ENCODE peak calls at places on chromosomes 6 and 20, in five cellular contexts. B is fibroblast of lung, C is neural progenitor cell, R is mesenchymal stem cell, K is Karpas-422. X is an unnamed sample.
A peak's percentile ranks its signal among the peaks of the same experiment; 100 is the strongest.

GRCh38 chr6:150788135-150788534 is 77.4 kb upstream of the MTHFD1L start:
- DNase-seq in B (peak; percentile 40), K (no peak), R (no peak), C (no peak), X (no peak)

GRCh38 chr6:70593118-70593486 is 26.4 kb downstream of the SDHAF4 start:
- DNase-seq in K (no peak), C (no peak), R (no peak), B (no peak), X (no peak)

GRCh38 chr6:19535351-19535750 is 301.8 kb upstream of the ID4 start:
- DNase-seq in C (no peak), K (no peak), B (no peak), R (no peak), X (no peak)

GRCh38 chr6:88760091-88760490 is 203.3 kb downstream of the RNGTT start:
- DNase-seq in B (no peak), K (no peak), C (no peak), R (no peak), X (no peak)

GRCh38 chr6:20180935-20181334 is 31.3 kb downstream of the MBOAT1 start:
- DNase-seq in R (no peak), B (no peak), C (no peak), K (no peak), X (no peak)

GRCh38 chr20:41365785-41366545 is 653 bp downstream of the EMILIN3 start:
- DNase-seq in B (no peak), C (peak; percentile 62), K (no peak), R (no peak), X (no peak)

GRCh38 chr6:72760130-72760793 is 138.4 kb downstream of the KCNQ5 start:
- DNase-seq in K (no peak), B (peak; percentile 14), C (no peak), R (no peak), X (no peak)

GRCh38 chr6:4693566-4693965 is 82.6 kb upstream of the CDYL start:
- DNase-seq in C (no peak), K (no peak), B (no peak), R (no peak), X (no peak)

GRCh38 chr6:52263709-52264320 is 19.5 kb upstream of the IL17F start:
- DNase-seq in K (peak; percentile 81), R (peak; percentile 60), C (peak; percentile 63), B (peak; percentile 74), X (peak; percentile 76)

GRCh38 chr6:140833396-140833795 is 1299.3 kb upstream of the GJE1 start:
- DNase-seq in C (no peak), K (no peak), B (no peak), R (no peak), X (no peak)

GRCh38 chr6:44650947-44651346 is 263.4 kb downstream of the CDC5L start:
- DNase-seq in R (peak; percentile 30), C (no peak), B (no peak), K (no peak), X (no peak)

GRCh38 chr6:2416128-2416712 is 170.8 kb upstream of the GMDS start:
- DNase-seq in R (no peak), C (no peak), B (no peak), K (no peak), X (no peak)

GRCh38 chr6:16236009-16236501 is 2.3 kb upstream of the GMPR start:
- DNase-seq in R (no peak), B (no peak), C (no peak), K (no peak), X (no peak)

GRCh38 chr6:16237242-16237641 is 1.1 kb upstream of the GMPR start:
- DNase-seq in C (no peak), R (no peak), B (no peak), K (no peak), X (no peak)

GRCh38 chr6:16238658-16239089 is 287 bp downstream of the GMPR start:
- DNase-seq in K (no peak), R (no peak), B (no peak), C (no peak), X (no peak)

GRCh38 chr6:16238057-16238657 is at the start of gene GMPR:
- DNase-seq in C (peak; percentile 66), R (peak; percentile 83), B (peak; percentile 34), K (no peak), X (no peak)

DNA sequence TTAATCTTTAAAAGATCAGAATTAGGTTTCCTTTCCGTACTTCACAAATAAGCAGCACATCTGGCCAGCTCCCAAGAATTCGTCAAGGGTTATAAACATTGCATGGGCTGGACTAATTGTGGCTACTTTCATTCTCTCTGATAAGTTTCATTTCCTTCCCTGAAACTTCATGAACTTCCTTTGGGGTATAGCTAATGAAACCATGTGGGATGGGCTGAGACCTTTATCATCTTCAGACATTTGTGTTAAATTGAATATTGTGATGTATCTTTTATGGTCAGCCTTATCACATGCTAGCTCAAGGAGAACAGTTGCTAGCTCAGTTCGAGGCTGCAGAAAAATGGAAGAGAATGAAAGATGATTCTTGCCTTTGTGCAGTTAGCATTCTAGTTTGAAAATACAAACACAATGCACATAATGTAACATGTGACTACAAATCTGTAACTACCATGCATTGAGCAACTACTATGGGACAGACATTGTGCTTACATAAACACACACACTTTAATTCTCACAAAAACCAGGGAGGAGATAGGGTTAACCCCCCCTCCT is 1.7 kb upstream of the GMPR start:
- DNase-seq in K (no peak), B (peak; percentile 84), C (no peak), R (peak; percentile 85), X (no peak)
- H2AFZ ChIP-seq in K (no peak overlapping the region), B (peak overlapping the region; percentile 90), C (no peak overlapping the region), R (no peak overlapping the region), X (no peak overlapping the region)

DNA sequence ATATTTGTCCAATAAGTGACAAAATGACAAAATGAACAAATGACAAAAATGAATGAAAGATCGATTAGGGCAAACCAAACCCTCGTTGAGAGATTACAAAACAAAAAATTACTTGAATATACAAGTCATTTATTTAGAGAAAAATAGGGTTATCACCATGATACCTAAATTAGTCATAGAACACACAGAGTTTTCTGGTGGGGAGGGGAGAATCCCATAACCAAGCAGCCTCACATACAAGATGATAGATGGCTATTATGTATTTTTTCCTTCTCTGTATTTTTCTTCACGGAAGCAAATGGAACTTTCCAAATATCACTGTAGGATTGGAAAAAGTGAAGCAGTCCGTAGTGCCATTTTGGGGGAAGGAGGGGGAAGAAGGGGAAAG is 28.5 kb upstream of the BMP6 start:
- DNase-seq in C (no peak), B (no peak), K (no peak), R (no peak), X (no peak)
- H3K4me3 ChIP-seq in C (no peak overlapping the region), B (peak overlapping the region; percentile 38), K (no peak overlapping the region), R (peak overlapping the region; percentile 30), X (no peak overlapping the region)

GRCh38 chr6:47009583-47009982 is 32.5 kb downstream of the ADGRF1 start:
- DNase-seq in B (no peak), R (no peak), C (no peak), K (no peak), X (no peak)
- H2AFZ ChIP-seq in B (no peak overlapping the region), R (no peak overlapping the region), C (no peak overlapping the region), K (no peak overlapping the region), X (no peak overlapping the region)

GRCh38 chr20:23356203-23356602 is 5.6 kb downstream of the NXT1 start:
- DNase-seq in R (no peak), B (no peak), K (no peak), C (peak; percentile 50), X (no peak)
- H3K4me3 ChIP-seq in R (no peak overlapping the region), B (no peak overlapping the region), K (no peak overlapping the region), C (no peak overlapping the region), X (no peak overlapping the region)

DNA sequence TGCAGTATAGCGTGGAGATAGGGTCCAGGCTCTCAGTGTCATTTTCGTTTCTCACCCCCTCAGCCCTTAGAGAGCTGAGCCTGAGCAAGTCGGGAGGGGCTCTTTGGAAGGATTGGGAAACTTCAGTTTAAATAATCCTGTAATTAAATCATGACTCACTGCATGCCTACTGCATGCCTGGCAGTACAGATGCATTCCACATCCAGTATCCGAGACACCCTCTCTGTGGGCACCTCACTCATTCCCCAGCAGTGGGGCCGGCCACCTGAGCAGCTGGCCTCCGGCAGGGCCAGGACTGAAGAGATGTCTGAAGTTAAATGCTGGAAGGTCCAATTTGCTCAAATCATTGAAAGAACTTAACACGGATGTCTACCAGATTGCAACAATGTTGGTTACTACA is 316.6 kb downstream of the THBS2 start:
- DNase-seq in K (no peak), B (no peak), R (no peak), C (no peak), X (no peak)
- H2AFZ ChIP-seq in K (no peak overlapping the region), B (no peak overlapping the region), R (no peak overlapping the region), C (no peak overlapping the region), X (no peak overlapping the region)

DNA sequence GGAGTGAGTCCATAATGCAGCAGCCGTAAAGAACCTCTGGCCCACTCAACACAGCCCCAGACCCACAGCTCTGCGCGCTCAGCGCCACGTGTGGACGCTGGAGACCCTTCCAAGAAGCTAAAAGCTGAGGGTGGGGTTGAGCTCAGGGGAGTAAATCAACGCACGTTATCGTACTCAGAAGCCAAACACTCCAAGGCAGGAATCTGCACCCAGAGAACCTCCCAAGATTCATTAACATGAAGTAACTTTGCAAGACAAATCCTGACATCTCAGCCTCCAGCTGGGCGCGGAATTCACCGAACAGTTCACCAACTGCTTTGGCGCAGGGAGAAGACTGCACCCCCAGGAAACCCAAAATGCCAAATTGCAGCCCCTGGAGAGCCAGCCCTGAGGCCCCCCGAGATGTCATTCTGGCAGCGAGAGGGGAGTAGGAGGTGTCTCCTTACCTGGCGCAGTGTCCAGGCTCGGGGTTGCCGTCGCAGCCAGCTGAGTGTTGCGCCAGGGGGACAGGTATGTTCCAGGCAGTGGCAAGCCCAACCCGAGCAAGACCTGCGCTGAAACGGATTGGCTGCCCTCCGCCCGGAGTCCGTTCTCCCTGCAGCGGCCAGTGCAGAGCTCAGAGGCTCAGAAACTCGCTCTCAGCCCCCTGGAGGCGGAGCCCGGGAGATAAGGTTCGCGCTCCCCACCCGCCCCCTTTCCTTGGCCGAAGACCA is at the start of gene COL21A1:
- DNase-seq in B (peak; percentile 45), K (no peak), C (peak; percentile 89), R (peak; percentile 46), X (no peak)
- H3K4me3 ChIP-seq in B (peak within 1 kb of the TSS; percentile 75), K (no peak within 1 kb of the TSS), C (peak within 1 kb of the TSS; percentile 55), R (peak within 1 kb of the TSS; percentile 85), X (no peak within 1 kb of the TSS)

GRCh38 chr6:16712250-16712930 is 48.9 kb downstream of the ATXN1 start:
- DNase-seq in B (no peak), K (no peak), C (no peak), R (peak; percentile 45), X (no peak)
- H2AFZ ChIP-seq in B (no peak overlapping the region), K (no peak overlapping the region), C (no peak overlapping the region), R (no peak overlapping the region), X (no peak overlapping the region)

GRCh38 chr6:55941713-55942112 is 66.3 kb upstream of the BMP5 start:
- DNase-seq in R (no peak), B (peak; percentile 65), C (no peak), K (no peak), X (no peak)
- H3K4me3 ChIP-seq in R (no peak overlapping the region), B (no peak overlapping the region), C (no peak overlapping the region), K (no peak overlapping the region), X (no peak overlapping the region)

X was measured in DND-41.